ENCODE peak calls at places on chromosomes 12 and 14, in five cellular contexts. U is prostate gland, Z is testis, O is transverse colon, D is ovary. M is an unnamed sample.

GRCh38 chr14:83164016-83164415 is 1630.4 kb upstream of the SEL1L start:
- DNase-seq in U (no peak), Z (no peak), O (no peak), D (no peak), M (peak; percentile 15)

GRCh38 chr12:71556881-71557280 is 106.8 kb downstream of the ZFC3H1 start:
- DNase-seq in U (no peak), Z (no peak), O (no peak), D (no peak), M (no peak)

GRCh38 chr14:100070310-100070709 is 5.1 kb downstream of the EVL start:
- DNase-seq in U (no peak), Z (no peak), O (no peak), D (no peak), M (no peak)

GRCh38 chr12:50555471-50555885 is 50.7 kb downstream of the DIP2B start:
- DNase-seq in U (no peak), Z (no peak), O (no peak), D (no peak), M (no peak)

GRCh38 chr14:99036594-99037293 is 235.3 kb downstream of the BCL11B start:
- DNase-seq in U (no peak), Z (peak; percentile 22), O (no peak), D (no peak), M (peak; percentile 84)

GRCh38 chr12:93803408-93803807 is 126.2 kb downstream of the CRADD start:
- DNase-seq in U (peak; percentile 73), Z (no peak), O (no peak), D (no peak), M (no peak)

GRCh38 chr12:58757422-58757821 is 162.9 kb downstream of the LRIG3 start:
- DNase-seq in U (no peak), Z (no peak), O (no peak), D (no peak), M (no peak)

GRCh38 chr12:121989266-121989950 is 32.3 kb upstream of the BCL7A start:
- DNase-seq in U (peak; percentile 27), Z (no peak), O (no peak), D (no peak), M (no peak)

GRCh38 chr14:37973031-37973908 is 234.4 kb upstream of the SSTR1 start:
- DNase-seq in U (no peak), Z (no peak), O (no peak), D (no peak), M (no peak)

GRCh38 chr12:94575645-94576393 is 74.5 kb downstream of the TMCC3 start:
- DNase-seq in U (no peak), Z (no peak), O (no peak), D (no peak), M (no peak)

GRCh38 chr12:25771062-25771461 is 187.4 kb upstream of the RASSF8 start:
- DNase-seq in U (no peak), Z (no peak), O (no peak), D (no peak), M (no peak)

GRCh38 chr14:28494196-28494595 is 272.4 kb upstream of the FOXG1 start:
- DNase-seq in U (no peak), Z (no peak), O (no peak), D (no peak), M (no peak)

DNA sequence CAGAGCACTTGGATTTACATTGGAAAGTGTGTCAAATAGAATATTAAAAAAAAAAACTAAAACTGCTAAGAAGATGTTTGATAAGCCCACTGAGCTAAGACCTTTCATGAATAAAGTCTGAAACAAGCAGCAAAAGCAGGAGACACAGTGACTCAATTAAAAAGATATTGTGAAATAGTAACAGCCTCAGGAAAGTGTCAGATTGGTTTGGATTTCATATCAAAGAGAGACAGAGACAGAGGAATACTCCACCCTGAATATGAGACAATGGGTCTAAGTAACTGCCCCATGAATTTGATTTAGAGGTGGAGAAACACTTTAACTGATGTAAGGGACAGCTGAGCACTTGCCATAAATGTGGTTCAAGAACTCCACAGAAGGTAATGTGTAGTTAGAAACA is 277.9 kb upstream of the FOXG1 start:
- DNase-seq in U (no peak), Z (no peak), O (no peak), D (no peak), M (no peak)
- TF ChIP-seq CTCF in U (no peak), Z (no peak), O (no peak), D (no peak), M (no peak)

DNA sequence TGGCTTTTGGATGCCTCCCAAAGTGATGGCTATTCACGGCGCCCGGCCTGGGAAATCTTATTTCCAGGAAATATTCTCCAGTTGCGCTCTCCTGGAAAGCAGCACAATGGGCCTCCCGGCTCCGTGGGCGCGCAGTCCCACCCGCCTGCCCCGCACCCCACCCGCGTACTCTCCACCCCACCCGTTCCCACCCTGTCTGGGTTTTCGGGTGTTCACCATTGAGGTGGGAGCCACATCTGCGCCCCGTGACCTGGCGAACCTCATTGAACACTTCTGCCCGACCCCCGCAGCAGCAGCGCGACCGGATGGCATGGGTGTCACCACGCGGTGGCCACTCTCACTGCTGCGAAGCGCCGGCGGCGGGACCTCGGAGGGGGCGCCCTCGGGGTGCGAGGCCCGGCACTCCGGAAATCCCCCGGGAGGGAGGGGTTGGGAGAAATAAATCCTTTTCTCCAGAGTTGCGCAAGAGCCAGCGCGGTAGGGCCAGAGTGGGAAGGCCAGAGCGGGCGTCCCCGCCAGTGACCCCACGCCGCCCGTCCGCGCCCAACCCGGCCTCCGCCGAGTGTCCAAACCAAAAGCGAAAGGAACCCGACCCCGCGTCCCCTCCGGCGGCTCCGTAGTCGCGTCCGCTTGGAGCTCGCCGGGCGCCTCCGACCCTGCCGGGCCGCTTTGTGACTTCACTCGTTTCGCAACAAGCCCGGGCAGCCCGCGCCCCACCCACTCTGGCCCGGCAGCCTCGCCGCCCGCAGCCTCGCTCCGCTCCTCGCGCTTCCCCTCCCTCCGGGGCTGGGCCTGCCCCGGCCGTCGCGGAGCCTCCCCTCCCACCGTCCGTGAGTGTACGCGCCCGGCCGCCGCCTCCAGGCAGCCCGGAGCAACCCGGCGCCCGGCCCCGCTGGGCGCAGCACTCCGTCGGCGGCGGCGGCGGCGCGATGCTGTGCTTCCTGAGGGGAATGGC is at the start of gene DRAM1:
- DNase-seq in U (peak; percentile 89), Z (peak; percentile 88), O (peak; percentile 94), D (peak; percentile 91), M (peak; percentile 87)
- TF ChIP-seq POLR2A in U (peak; percentile 81), Z (no peak), O (peak; percentile 83), D (peak; percentile 89), M (peak; percentile 69)

DNA sequence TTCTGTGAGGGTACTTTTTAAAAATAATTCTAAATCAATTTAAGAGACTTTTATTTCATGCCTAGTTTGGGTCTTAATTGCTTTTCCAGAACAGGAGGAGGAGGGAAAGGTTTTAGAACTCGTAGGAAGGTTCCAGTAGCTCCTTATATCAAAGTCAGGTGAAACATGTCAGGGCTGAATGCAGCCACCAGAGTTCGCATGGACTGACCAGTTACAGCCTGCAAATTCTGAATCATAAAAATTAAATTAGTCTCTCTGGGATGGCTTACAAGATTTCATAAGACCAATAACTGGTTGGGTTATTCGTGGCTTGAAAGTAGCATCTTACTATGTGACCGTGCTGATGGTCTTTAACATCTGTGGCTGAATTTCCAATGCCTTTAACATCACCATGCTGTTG is 410 bp downstream of the BDKRB1 start:
- DNase-seq in U (no peak), Z (no peak), O (no peak), D (no peak), M (no peak)
- H3K4me3 ChIP-seq in U (no peak overlapping the region), Z (no peak overlapping the region), O (no peak overlapping the region), D (no peak overlapping the region), M (no peak overlapping the region)

DNA sequence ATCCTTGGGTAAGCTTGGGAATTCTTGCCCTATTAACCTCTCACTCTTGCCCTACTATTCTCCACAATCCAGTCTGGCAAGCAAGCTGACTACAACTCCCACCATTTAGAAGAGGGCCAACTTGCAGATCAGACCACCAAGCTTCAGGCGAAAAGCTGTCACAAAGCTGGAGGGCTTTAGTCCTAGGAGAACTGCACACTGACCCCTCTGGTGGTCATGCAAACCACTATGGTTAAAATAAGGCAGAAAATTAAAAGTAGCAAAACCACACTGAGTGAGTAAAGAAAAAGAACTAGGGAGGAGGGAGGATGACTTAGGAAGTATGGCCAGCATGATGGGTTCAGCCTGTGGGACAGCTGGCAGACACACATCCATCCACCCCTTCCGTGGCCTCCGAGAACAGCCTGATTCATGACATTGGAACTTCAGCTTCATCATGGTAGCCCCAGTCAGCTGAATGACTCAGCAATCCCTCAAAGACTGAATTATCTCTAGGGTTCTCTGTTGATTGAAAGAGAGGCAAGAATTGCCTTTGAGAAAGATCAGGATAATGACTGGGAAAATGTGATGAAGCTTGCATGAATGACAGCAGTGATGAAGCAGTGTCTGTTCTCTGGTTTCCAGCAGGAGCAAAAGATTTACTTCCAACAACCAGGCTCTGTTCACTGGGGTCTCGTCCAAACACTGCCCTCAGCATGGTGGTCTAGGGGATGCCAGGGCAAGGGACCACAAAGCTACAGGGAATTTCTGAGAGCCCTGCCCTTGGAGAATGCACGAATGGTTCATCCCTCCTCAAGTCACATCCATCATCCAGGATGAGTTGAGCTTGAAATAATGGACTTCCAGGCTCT is 24.4 kb downstream of the PITPNM2 start:
- DNase-seq in U (no peak), Z (no peak), O (no peak), D (peak; percentile 72), M (peak; percentile 59)
- TF ChIP-seq CTCF in U (no peak), Z (no peak), O (no peak), D (no peak), M (no peak)

GRCh38 chr14:24171422-24172260 is at the start of gene REC8:
- DNase-seq in U (peak; percentile 70), Z (peak; percentile 87), O (peak; percentile 74), D (peak; percentile 67), M (no peak)
- TF ChIP-seq POLR2A in U (peak; percentile 8), Z (no peak), O (peak; percentile 10), D (no peak), M (no peak)

GRCh38 chr12:124454352-124454725 is 113.1 kb downstream of the NCOR2 start:
- DNase-seq in U (no peak), Z (no peak), O (no peak), D (no peak), M (no peak)

GRCh38 chr12:124456652-124457152 is 110.7 kb downstream of the NCOR2 start:
- DNase-seq in U (no peak), Z (no peak), O (peak; percentile 61), D (no peak), M (no peak)

GRCh38 chr12:124454735-124455134 is 112.7 kb downstream of the NCOR2 start:
- DNase-seq in U (no peak), Z (no peak), O (no peak), D (no peak), M (no peak)

GRCh38 chr12:124456133-124456651 is 111.2 kb downstream of the NCOR2 start:
- DNase-seq in U (no peak), Z (no peak), O (no peak), D (no peak), M (no peak)

GRCh38 chr12:124455336-124455735 is 112.1 kb downstream of the NCOR2 start:
- DNase-seq in U (no peak), Z (no peak), O (no peak), D (no peak), M (no peak)
- H3K4me3 ChIP-seq in U (no peak overlapping the region), Z (no peak overlapping the region), O (no peak overlapping the region), D (no peak overlapping the region), M (no peak overlapping the region)

M was measured in lower leg skin.